ENCODE peak calls at places on chromosomes 12 and 14, in ten cellular contexts. One of them, this sample, is unnamed.

GRCh38 chr14:34030864-34031263 is 80.0 kb upstream of the EGLN3 start:
- DNase-seq in HFF-Myc: peak; percentile 94
- DNase-seq in endodermal cell: no peak
- DNase-seq in psoas muscle: peak; percentile 53
- DNase-seq in fibroblast of lung: peak; percentile 76
- DNase-seq in cardiac fibroblast: peak; percentile 71
- DNase-seq in cardiac muscle cell: peak; percentile 89
- DNase-seq in foreskin fibroblast: peak; percentile 22
- DNase-seq in GM13977: no peak
- DNase-seq in fibroblast of mammary gland: peak; percentile 98
- DNase-seq in this sample: peak; percentile 23

GRCh38 chr14:92863281-92863680 is 59.7 kb upstream of the CHGA start:
- DNase-seq in psoas muscle: no peak
- DNase-seq in fibroblast of lung: no peak
- DNase-seq in cardiac fibroblast: no peak
- DNase-seq in cardiac muscle cell: no peak
- DNase-seq in fibroblast of mammary gland: no peak
- DNase-seq in GM13977: no peak
- DNase-seq in foreskin fibroblast: no peak
- DNase-seq in HFF-Myc: no peak
- DNase-seq in endodermal cell: no peak
- DNase-seq in this sample: no peak

GRCh38 chr12:116879509-116880212 is 1.6 kb downstream of the HRK start:
- DNase-seq in fibroblast of mammary gland: no peak
- DNase-seq in psoas muscle: no peak
- DNase-seq in fibroblast of lung: no peak
- DNase-seq in foreskin fibroblast: no peak
- DNase-seq in cardiac muscle cell: no peak
- DNase-seq in cardiac fibroblast: peak; percentile 33
- DNase-seq in endodermal cell: peak; percentile 76
- DNase-seq in GM13977: peak; percentile 38
- DNase-seq in HFF-Myc: no peak
- DNase-seq in this sample: peak; percentile 15

GRCh38 chr12:68350753-68351152 is 18.6 kb upstream of the MDM1 start:
- DNase-seq in psoas muscle: no peak
- DNase-seq in cardiac muscle cell: peak; percentile 45
- DNase-seq in endodermal cell: no peak
- DNase-seq in GM13977: no peak
- DNase-seq in fibroblast of lung: peak; percentile 75
- DNase-seq in HFF-Myc: no peak
- DNase-seq in foreskin fibroblast: peak; percentile 32
- DNase-seq in fibroblast of mammary gland: peak; percentile 45
- DNase-seq in cardiac fibroblast: peak; percentile 63
- DNase-seq in this sample: peak; percentile 47

GRCh38 chr12:69527506-69528272 is 57.5 kb downstream of the FRS2 start:
- DNase-seq in foreskin fibroblast: peak; percentile 62
- DNase-seq in fibroblast of mammary gland: peak; percentile 78
- DNase-seq in HFF-Myc: no peak
- DNase-seq in fibroblast of lung: peak; percentile 94
- DNase-seq in GM13977: no peak
- DNase-seq in cardiac muscle cell: peak; percentile 71
- DNase-seq in psoas muscle: no peak
- DNase-seq in endodermal cell: no peak
- DNase-seq in cardiac fibroblast: peak; percentile 84
- DNase-seq in this sample: peak; percentile 87

GRCh38 chr12:2759733-2760132 is 35.0 kb upstream of the FKBP4 start:
- DNase-seq in HFF-Myc: no peak
- DNase-seq in fibroblast of mammary gland: no peak
- DNase-seq in fibroblast of lung: no peak
- DNase-seq in endodermal cell: no peak
- DNase-seq in cardiac fibroblast: no peak
- DNase-seq in psoas muscle: no peak
- DNase-seq in cardiac muscle cell: no peak
- DNase-seq in GM13977: no peak
- DNase-seq in foreskin fibroblast: no peak
- DNase-seq in this sample: no peak

GRCh38 chr12:30999723-31000122 is 73.2 kb downstream of the TSPAN11 start:
- DNase-seq in cardiac muscle cell: no peak
- DNase-seq in fibroblast of mammary gland: no peak
- DNase-seq in psoas muscle: peak; percentile 13
- DNase-seq in cardiac fibroblast: no peak
- DNase-seq in endodermal cell: no peak
- DNase-seq in foreskin fibroblast: no peak
- DNase-seq in fibroblast of lung: no peak
- DNase-seq in GM13977: no peak
- DNase-seq in HFF-Myc: no peak
- DNase-seq in this sample: no peak

GRCh38 chr12:108858399-108859074 is 1.2 kb upstream of the SSH1 start:
- DNase-seq in psoas muscle: peak; percentile 67
- DNase-seq in cardiac muscle cell: peak; percentile 63
- DNase-seq in foreskin fibroblast: no peak
- DNase-seq in fibroblast of mammary gland: no peak
- DNase-seq in cardiac fibroblast: no peak
- DNase-seq in GM13977: no peak
- DNase-seq in fibroblast of lung: no peak
- DNase-seq in endodermal cell: peak; percentile 80
- DNase-seq in HFF-Myc: no peak
- DNase-seq in this sample: no peak

GRCh38 chr12:125983784-125984510 is 918.7 kb downstream of the AACS start:
- DNase-seq in GM13977: no peak
- DNase-seq in endodermal cell: peak; percentile 95
- DNase-seq in cardiac fibroblast: no peak
- DNase-seq in HFF-Myc: no peak
- DNase-seq in foreskin fibroblast: no peak
- DNase-seq in fibroblast of lung: peak; percentile 45
- DNase-seq in psoas muscle: no peak
- DNase-seq in cardiac muscle cell: no peak
- DNase-seq in fibroblast of mammary gland: no peak
- DNase-seq in this sample: peak; percentile 25

DNA sequence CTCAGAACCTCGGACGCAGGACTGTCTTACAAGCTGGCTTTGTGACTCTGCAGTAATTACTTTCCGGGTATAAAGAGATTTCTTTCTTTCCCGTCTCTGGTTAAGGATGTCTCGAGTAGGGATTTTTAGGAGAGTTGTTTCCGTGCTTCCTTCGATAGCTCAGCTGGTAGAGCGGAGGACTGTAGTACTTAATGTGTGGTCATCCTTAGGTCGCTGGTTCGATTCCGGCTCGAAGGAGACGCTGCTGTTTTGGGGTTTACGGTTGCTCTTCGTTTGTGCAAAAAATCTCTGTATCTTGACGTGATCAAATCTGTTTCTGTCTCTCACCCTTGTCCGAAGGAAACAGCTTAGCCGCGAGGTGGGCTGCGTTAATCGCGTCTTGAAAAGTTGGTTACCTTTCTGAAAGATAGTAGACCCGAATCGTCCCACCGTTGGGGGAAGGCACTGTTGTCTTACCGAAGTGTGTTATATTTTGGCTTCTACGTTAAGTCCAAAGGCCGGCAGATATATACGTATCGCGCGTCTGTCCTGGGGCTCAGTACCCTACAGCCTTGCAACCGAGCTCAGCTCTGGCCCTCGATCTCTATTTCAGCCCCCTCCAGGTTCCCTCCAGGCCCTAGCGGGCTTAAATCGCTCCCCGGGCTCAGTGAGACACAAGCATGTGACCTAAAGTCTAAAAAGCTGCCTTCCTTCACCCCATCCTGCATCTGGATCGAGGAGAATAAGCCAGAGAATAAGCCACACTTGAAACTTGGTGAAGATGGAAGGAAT is 1.1 kb upstream of the RNASE4 start:
- DNase-seq in psoas muscle: peak; percentile 83
- DNase-seq in HFF-Myc: peak; percentile 93
- DNase-seq in fibroblast of lung: peak; percentile 88
- DNase-seq in endodermal cell: peak; percentile 93
- DNase-seq in cardiac fibroblast: peak; percentile 97
- DNase-seq in fibroblast of mammary gland: peak; percentile 95
- DNase-seq in foreskin fibroblast: peak; percentile 86
- DNase-seq in GM13977: peak; percentile 62
- DNase-seq in cardiac muscle cell: peak; percentile 92
- DNase-seq in this sample: peak; percentile 91
- TF ChIP-seq CTCF in psoas muscle: no peak
- TF ChIP-seq CTCF in HFF-Myc: no peak
- TF ChIP-seq CTCF in fibroblast of lung: no peak
- TF ChIP-seq CTCF in endodermal cell: no peak
- TF ChIP-seq CTCF in cardiac fibroblast: no peak
- TF ChIP-seq CTCF in fibroblast of mammary gland: no peak
- TF ChIP-seq CTCF in foreskin fibroblast: no peak
- TF ChIP-seq CTCF in GM13977: no peak
- TF ChIP-seq CTCF in cardiac muscle cell: no peak
- TF ChIP-seq CTCF in this sample: no peak

DNA sequence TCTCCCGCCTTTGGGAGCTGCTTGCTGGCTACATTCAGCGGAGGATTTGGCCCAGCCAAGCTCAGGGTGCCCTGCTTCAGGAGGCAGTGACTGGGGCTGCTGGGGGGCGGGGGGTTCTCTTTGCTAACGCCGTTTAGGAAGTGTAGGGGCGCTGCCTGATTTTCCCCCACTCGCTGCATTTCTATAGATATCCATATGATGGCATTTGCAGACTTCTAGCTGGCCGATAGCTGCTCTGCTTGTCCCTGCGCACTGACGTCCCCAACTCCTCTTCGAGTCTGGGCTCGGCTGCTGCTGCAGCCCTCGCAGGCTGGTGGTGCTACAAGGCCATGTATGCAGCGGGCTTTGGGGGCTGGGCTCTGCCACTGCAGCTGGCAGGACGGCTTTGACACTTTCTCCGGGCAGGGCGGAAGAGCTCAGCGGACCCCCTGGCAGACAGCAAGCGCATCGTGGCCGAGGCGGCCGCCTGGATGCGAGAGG is 3.1 kb downstream of the LRFN5 start:
- DNase-seq in fibroblast of lung: peak; percentile 48
- DNase-seq in HFF-Myc: no peak
- DNase-seq in endodermal cell: peak; percentile 94
- DNase-seq in cardiac muscle cell: peak; percentile 70
- DNase-seq in psoas muscle: peak; percentile 64
- DNase-seq in GM13977: no peak
- DNase-seq in fibroblast of mammary gland: peak; percentile 74
- DNase-seq in cardiac fibroblast: peak; percentile 7
- DNase-seq in foreskin fibroblast: no peak
- DNase-seq in this sample: peak; percentile 70
- TF ChIP-seq CTCF in fibroblast of lung: no peak
- TF ChIP-seq CTCF in HFF-Myc: peak; percentile 5
- TF ChIP-seq CTCF in endodermal cell: peak; percentile 71
- TF ChIP-seq CTCF in cardiac muscle cell: peak; percentile 43
- TF ChIP-seq CTCF in psoas muscle: no peak
- TF ChIP-seq CTCF in GM13977: no peak
- TF ChIP-seq CTCF in fibroblast of mammary gland: peak; percentile 43
- TF ChIP-seq CTCF in cardiac fibroblast: no peak
- TF ChIP-seq CTCF in foreskin fibroblast: no peak
- TF ChIP-seq CTCF in this sample: peak; percentile 63

GRCh38 chr14:99791476-99792283 is 1.5 kb upstream of the EML1 start:
- DNase-seq in HFF-Myc: no peak
- DNase-seq in psoas muscle: no peak
- DNase-seq in cardiac fibroblast: no peak
- DNase-seq in foreskin fibroblast: no peak
- DNase-seq in cardiac muscle cell: peak; percentile 26
- DNase-seq in endodermal cell: no peak
- DNase-seq in fibroblast of mammary gland: no peak
- DNase-seq in fibroblast of lung: no peak
- DNase-seq in GM13977: no peak
- DNase-seq in this sample: no peak

GRCh38 chr14:99794156-99794780 is 1.1 kb downstream of the EML1 start:
- DNase-seq in fibroblast of mammary gland: no peak
- DNase-seq in psoas muscle: no peak
- DNase-seq in foreskin fibroblast: no peak
- DNase-seq in cardiac fibroblast: no peak
- DNase-seq in endodermal cell: no peak
- DNase-seq in cardiac muscle cell: no peak
- DNase-seq in HFF-Myc: no peak
- DNase-seq in GM13977: no peak
- DNase-seq in fibroblast of lung: peak; percentile 40
- DNase-seq in this sample: no peak

GRCh38 chr14:99792551-99793212 is 531 bp upstream of the EML1 start:
- DNase-seq in endodermal cell: peak; percentile 69
- DNase-seq in HFF-Myc: no peak
- DNase-seq in GM13977: no peak
- DNase-seq in fibroblast of lung: peak; percentile 29
- DNase-seq in cardiac muscle cell: peak; percentile 33
- DNase-seq in fibroblast of mammary gland: peak; percentile 29
- DNase-seq in cardiac fibroblast: peak; percentile 35
- DNase-seq in foreskin fibroblast: no peak
- DNase-seq in psoas muscle: peak; percentile 62
- DNase-seq in this sample: peak; percentile 31

GRCh38 chr14:99795046-99795445 is 1.8 kb downstream of the EML1 start:
- DNase-seq in fibroblast of mammary gland: no peak
- DNase-seq in fibroblast of lung: no peak
- DNase-seq in GM13977: no peak
- DNase-seq in cardiac fibroblast: no peak
- DNase-seq in cardiac muscle cell: no peak
- DNase-seq in foreskin fibroblast: no peak
- DNase-seq in endodermal cell: no peak
- DNase-seq in psoas muscle: no peak
- DNase-seq in HFF-Myc: no peak
- DNase-seq in this sample: no peak

GRCh38 chr14:99793213-99794155 is at the start of gene EML1:
- DNase-seq in endodermal cell: peak; percentile 91
- DNase-seq in cardiac muscle cell: peak; percentile 89
- DNase-seq in fibroblast of lung: peak; percentile 76
- DNase-seq in fibroblast of mammary gland: peak; percentile 68
- DNase-seq in cardiac fibroblast: peak; percentile 76
- DNase-seq in HFF-Myc: no peak
- DNase-seq in GM13977: peak; percentile 98
- DNase-seq in psoas muscle: peak; percentile 93
- DNase-seq in foreskin fibroblast: peak; percentile 76
- DNase-seq in this sample: peak; percentile 71
- TF ChIP-seq CTCF in endodermal cell: no peak
- TF ChIP-seq CTCF in cardiac muscle cell: no peak
- TF ChIP-seq CTCF in fibroblast of lung: no peak
- TF ChIP-seq CTCF in fibroblast of mammary gland: no peak
- TF ChIP-seq CTCF in cardiac fibroblast: no peak
- TF ChIP-seq CTCF in HFF-Myc: no peak
- TF ChIP-seq CTCF in GM13977: peak; percentile 32
- TF ChIP-seq CTCF in psoas muscle: peak; percentile 28
- TF ChIP-seq CTCF in foreskin fibroblast: no peak
- TF ChIP-seq CTCF in this sample: no peak

DNA sequence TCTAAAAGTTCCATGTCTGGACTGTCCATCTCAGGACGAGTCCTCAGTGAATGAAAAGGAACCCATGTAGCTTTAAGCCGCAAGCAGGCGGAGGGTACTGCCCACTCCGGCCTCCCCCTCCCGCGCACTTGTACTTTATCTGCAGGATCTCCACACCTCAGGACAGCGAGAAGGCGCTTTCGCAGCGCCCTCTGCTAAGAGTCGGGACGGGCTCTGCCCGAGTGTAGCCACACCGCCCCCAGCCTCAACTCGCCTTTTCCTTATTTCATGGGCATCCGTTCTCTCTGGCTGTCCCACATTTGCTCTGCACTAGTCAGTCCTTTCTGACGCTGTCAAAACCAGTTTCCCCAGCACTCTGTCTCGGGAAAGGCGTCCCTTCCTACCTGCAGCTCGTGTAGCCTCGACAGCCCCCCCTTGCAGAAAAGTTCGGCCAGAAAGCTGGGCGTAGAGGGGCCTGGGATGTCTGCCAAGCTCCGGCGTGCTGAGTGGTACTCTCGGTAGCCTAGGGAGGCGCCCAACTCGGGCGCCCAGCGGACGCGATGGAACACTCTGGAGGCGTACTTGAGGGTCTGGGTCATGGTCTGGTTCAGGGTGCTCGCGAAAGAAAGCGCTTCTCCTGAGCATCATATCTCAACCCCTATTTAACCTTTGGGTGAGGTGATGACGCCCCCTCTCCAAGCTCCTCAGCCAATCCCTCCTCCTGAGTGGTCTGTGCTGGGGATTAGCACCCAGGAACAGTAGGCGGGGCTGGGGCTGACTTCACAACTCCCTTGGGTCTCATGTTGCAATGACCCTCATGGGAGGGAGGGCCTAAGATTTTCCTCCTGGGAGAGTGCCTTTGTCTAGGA is at the start of gene CYP27B1:
- DNase-seq in fibroblast of lung: peak; percentile 33
- DNase-seq in cardiac muscle cell: peak; percentile 59
- DNase-seq in HFF-Myc: no peak
- DNase-seq in endodermal cell: peak; percentile 94
- DNase-seq in psoas muscle: no peak
- DNase-seq in GM13977: no peak
- DNase-seq in foreskin fibroblast: no peak
- DNase-seq in cardiac fibroblast: peak; percentile 63
- DNase-seq in fibroblast of mammary gland: peak; percentile 53
- DNase-seq in this sample: no peak
- TF ChIP-seq CTCF in fibroblast of lung: no peak
- TF ChIP-seq CTCF in cardiac muscle cell: peak; percentile 14
- TF ChIP-seq CTCF in HFF-Myc: no peak
- TF ChIP-seq CTCF in endodermal cell: no peak
- TF ChIP-seq CTCF in psoas muscle: no peak
- TF ChIP-seq CTCF in GM13977: no peak
- TF ChIP-seq CTCF in foreskin fibroblast: no peak
- TF ChIP-seq CTCF in cardiac fibroblast: no peak
- TF ChIP-seq CTCF in fibroblast of mammary gland: no peak
- TF ChIP-seq CTCF in this sample: no peak